ENCODE peak calls at places on chromosomes 16 and 17, in nine cellular contexts. L is transverse colon, U is IMR-90, Y is erythroblast, D is A549, K is sigmoid colon, P is lower leg skin, G is upper lobe of left lung, B is esophagus squamous epithelium. V is an unnamed sample.

GRCh38 chr17:58318065-58318481 is 10.5 kb downstream of the TSPOAP1 start:
- DNase-seq in L (no peak), U (no peak), Y (no peak), D (no peak), K (peak; percentile 59), P (no peak), G (peak; percentile 12), B (no peak), V (no peak)

GRCh38 chr17:8807070-8807550 is 7.9 kb upstream of the MFSD6L start:
- DNase-seq in L (no peak), U (no peak), Y (no peak), D (no peak), K (no peak), P (no peak), G (peak; percentile 42), B (no peak), V (peak; percentile 25)

GRCh38 chr17:73285603-73285908 is 23.9 kb upstream of the CPSF4L start:
- DNase-seq in L (no peak), U (no peak), Y (no peak), D (no peak), K (no peak), P (no peak), G (no peak), B (no peak), V (no peak)

GRCh38 chr17:9409430-9409829 is 166.2 kb downstream of the STX8 start:
- DNase-seq in L (no peak), U (no peak), Y (no peak), D (no peak), K (no peak), P (no peak), G (no peak), B (no peak), V (no peak)

GRCh38 chr16:4313563-4314531 is 2.0 kb upstream of the GLIS2 start:
- DNase-seq in L (peak; percentile 50), U (no peak), Y (peak; percentile 73), D (peak; percentile 97), K (no peak), P (no peak), G (peak; percentile 71), B (no peak), V (no peak)

GRCh38 chr17:31156326-31156725 is 61.5 kb downstream of the NF1 start:
- DNase-seq in L (no peak), U (peak; percentile 78), Y (no peak), D (no peak), K (no peak), P (no peak), G (no peak), B (no peak), V (no peak)

GRCh38 chr16:4217246-4218131 is 24.4 kb downstream of the SRL start:
- DNase-seq in L (peak; percentile 29), U (peak; percentile 27), Y (no peak), D (no peak), K (no peak), P (no peak), G (peak; percentile 42), B (no peak), V (no peak)

GRCh38 chr17:69857412-69857835 is 217.6 kb upstream of the KCNJ16 start:
- DNase-seq in L (no peak), U (peak; percentile 95), Y (no peak), D (no peak), K (no peak), P (no peak), G (no peak), B (no peak), V (no peak)

GRCh38 chr17:8163978-8164814 is 1.4 kb upstream of the VAMP2 start:
- DNase-seq in L (peak; percentile 82), U (peak; percentile 59), Y (peak; percentile 65), D (peak; percentile 48), K (peak; percentile 92), P (peak; percentile 79), G (peak; percentile 86), B (no peak), V (no peak)

GRCh38 chr16:4011225-4011939 is 104.9 kb downstream of the ADCY9 start:
- DNase-seq in L (no peak), U (no peak), Y (no peak), D (no peak), K (no peak), P (no peak), G (no peak), B (no peak), V (no peak)

GRCh38 chr16:22326771-22327445 is 29.7 kb downstream of the POLR3E start:
- DNase-seq in L (no peak), U (no peak), Y (no peak), D (no peak), K (no peak), P (no peak), G (no peak), B (no peak), V (no peak)

GRCh38 chr17:67375761-67376160 is 1.3 kb upstream of the PITPNC1 start:
- DNase-seq in L (no peak), U (no peak), Y (no peak), D (no peak), K (no peak), P (no peak), G (no peak), B (no peak), V (no peak)

GRCh38 chr17:56497132-56497531 is 96.4 kb upstream of the NOG start:
- DNase-seq in L (no peak), U (no peak), Y (no peak), D (no peak), K (no peak), P (no peak), G (no peak), B (no peak), V (no peak)

GRCh38 chr17:39617100-39617445 is 9.4 kb upstream of the NEUROD2 start:
- DNase-seq in L (no peak), U (no peak), Y (no peak), D (no peak), K (no peak), P (no peak), G (no peak), B (no peak), V (no peak)

GRCh38 chr17:7132511-7133094 is 18.0 kb upstream of the ASGR2 start:
- DNase-seq in L (peak; percentile 27), U (no peak), Y (no peak), D (no peak), K (no peak), P (no peak), G (no peak), B (no peak), V (no peak)

GRCh38 chr17:40437095-40437732 is 6.0 kb upstream of the IGFBP4 start:
- DNase-seq in L (no peak), U (peak; percentile 26), Y (peak; percentile 24), D (no peak), K (peak; percentile 63), P (no peak), G (no peak), B (no peak), V (no peak)

GRCh38 chr16:67594956-67595355 is 32.6 kb downstream of the CTCF start:
- DNase-seq in L (no peak), U (peak; percentile 68), Y (no peak), D (no peak), K (no peak), P (no peak), G (peak; percentile 30), B (no peak), V (no peak)

GRCh38 chr17:50075446-50076032 is 19.6 kb upstream of the PDK2 start:
- DNase-seq in L (no peak), U (no peak), Y (no peak), D (no peak), K (no peak), P (no peak), G (no peak), B (no peak), V (no peak)

GRCh38 chr17:44707755-44708400 is 587 bp upstream of the DBF4B start:
- DNase-seq in L (no peak), U (no peak), Y (peak; percentile 46), D (no peak), K (no peak), P (no peak), G (no peak), B (no peak), V (no peak)

GRCh38 chr17:44708401-44709263 is at the start of gene DBF4B:
- DNase-seq in L (peak; percentile 88), U (peak; percentile 92), Y (peak; percentile 93), D (peak; percentile 99), K (peak; percentile 89), P (peak; percentile 78), G (peak; percentile 70), B (peak; percentile 27), V (peak; percentile 67)
- TF ChIP-seq POLR2A in L (no peak), U (no peak), Y (peak; percentile 77), D (peak; percentile 57), K (no peak), P (no peak), G (no peak), B (no peak), V (peak; percentile 70)

GRCh38 chr16:57544129-57544653 is 1.7 kb downstream of the ADGRG5 start:
- DNase-seq in L (peak; percentile 57), U (no peak), Y (no peak), D (no peak), K (no peak), P (no peak), G (no peak), B (no peak), V (no peak)
- TF ChIP-seq POLR2A in L (no peak), U (no peak), Y (no peak), D (no peak), K (no peak), P (no peak), G (no peak), B (no peak), V (no peak)

GRCh38 chr17:42744283-42744805 is 496 bp downstream of the EZH1 start:
- DNase-seq in L (peak; percentile 80), U (peak; percentile 41), Y (peak; percentile 87), D (peak; percentile 80), K (peak; percentile 91), P (peak; percentile 68), G (peak; percentile 83), B (no peak), V (peak; percentile 80)
- TF ChIP-seq POLR2A in L (no peak), U (no peak), Y (no peak), D (no peak), K (no peak), P (no peak), G (no peak), B (no peak), V (no peak)

GRCh38 chr17:42679001-42679491 is 2.3 kb upstream of the PLEKHH3 start:
- DNase-seq in L (peak; percentile 76), U (peak; percentile 39), Y (peak; percentile 52), D (peak; percentile 57), K (no peak), P (peak; percentile 71), G (peak; percentile 76), B (no peak), V (peak; percentile 82)

GRCh38 chr17:42681976-42682375 is 333 bp upstream of the CCR10 start:
- DNase-seq in L (no peak), U (no peak), Y (no peak), D (no peak), K (no peak), P (no peak), G (no peak), B (no peak), V (no peak)

GRCh38 chr17:42679492-42680330 is 1.9 kb downstream of the CCR10 start:
- DNase-seq in L (peak; percentile 85), U (peak; percentile 75), Y (peak; percentile 93), D (peak; percentile 91), K (peak; percentile 89), P (peak; percentile 54), G (peak; percentile 81), B (no peak), V (peak; percentile 53)

GRCh38 chr17:42677921-42678781 is 1.4 kb upstream of the PLEKHH3 start:
- DNase-seq in L (peak; percentile 90), U (peak; percentile 73), Y (peak; percentile 90), D (peak; percentile 99), K (peak; percentile 96), P (peak; percentile 86), G (peak; percentile 94), B (peak; percentile 63), V (peak; percentile 98)

GRCh38 chr17:42680331-42680808 is 1.3 kb downstream of the CCR10 start:
- DNase-seq in L (peak; percentile 34), U (peak; percentile 29), Y (no peak), D (no peak), K (no peak), P (no peak), G (no peak), B (no peak), V (no peak)
- TF ChIP-seq POLR2A in L (no peak), U (no peak), Y (no peak), D (no peak), K (no peak), P (no peak), G (no peak), B (no peak), V (no peak)

V was measured in H54.